ENCODE peak calls at places on chromosome 20, in five cellular contexts. E is endodermal cell, O is kidney epithelial cell, Y is NCI-H1105 treated with DMSO at 0.1 percent for 48 hours, T is choroid plexus epithelial cell. J is an unnamed sample.

GRCh38 chr20:63172726-63173125 is 43.2 kb downstream of the YTHDF1 start:
- DNase-seq in E (peak; percentile 76), O (no peak), Y (peak; percentile 17), T (no peak), J (no peak)

GRCh38 chr20:58617158-58617557 is 33.9 kb upstream of the STX16 start:
- DNase-seq in E (no peak), O (no peak), Y (no peak), T (no peak), J (no peak)

GRCh38 chr20:4134861-4135379 is 119.6 kb upstream of the RNF24 start:
- DNase-seq in E (peak; percentile 61), O (no peak), Y (no peak), T (no peak), J (peak; percentile 21)

GRCh38 chr20:44033344-44033743 is 118.7 kb downstream of the TOX2 start:
- DNase-seq in E (no peak), O (no peak), Y (no peak), T (peak; percentile 50), J (no peak)

GRCh38 chr20:20094410-20094809 is 42.1 kb downstream of the CFAP61 start:
- DNase-seq in E (no peak), O (no peak), Y (no peak), T (no peak), J (no peak)

GRCh38 chr20:50496773-50497375 is 13.3 kb upstream of the PTPN1 start:
- DNase-seq in E (no peak), O (no peak), Y (no peak), T (no peak), J (no peak)

GRCh38 chr20:46681032-46681854 is 8.0 kb downstream of the TP53RK start:
- DNase-seq in E (peak; percentile 93), O (no peak), Y (peak; percentile 63), T (peak; percentile 75), J (peak; percentile 54)

GRCh38 chr20:33192912-33193501 is 24.1 kb upstream of the BPIFA3 start:
- DNase-seq in E (peak; percentile 56), O (no peak), Y (no peak), T (no peak), J (no peak)

GRCh38 chr20:52313335-52313963 is 121.9 kb upstream of the ZFP64 start:
- DNase-seq in E (peak; percentile 70), O (peak; percentile 2), Y (peak; percentile 63), T (peak; percentile 59), J (no peak)

GRCh38 chr20:61254881-61255589 is 3.0 kb downstream of the CDH4 start:
- DNase-seq in E (no peak), O (peak; percentile 38), Y (no peak), T (peak; percentile 42), J (no peak)

GRCh38 chr20:12927489-12927888 is 81.3 kb upstream of the SPTLC3 start:
- DNase-seq in E (no peak), O (no peak), Y (no peak), T (peak; percentile 32), J (no peak)

GRCh38 chr20:17097603-17098002 is 129.2 kb upstream of the PCSK2 start:
- DNase-seq in E (no peak), O (no peak), Y (no peak), T (no peak), J (no peak)

GRCh38 chr20:17909745-17910345 is 58.7 kb downstream of the SNX5 start:
- DNase-seq in E (no peak), O (no peak), Y (no peak), T (peak; percentile 42), J (no peak)

GRCh38 chr20:62476074-62476838 is 461 bp upstream of the GATA5 start:
- DNase-seq in E (no peak), O (no peak), Y (peak; percentile 10), T (no peak), J (no peak)

GRCh38 chr20:31548823-31549512 is 34.7 kb downstream of the HM13 start:
- DNase-seq in E (no peak), O (no peak), Y (no peak), T (no peak), J (no peak)

GRCh38 chr20:16066571-16066970 is 506.7 kb downstream of the KIF16B start:
- DNase-seq in E (no peak), O (peak; percentile 21), Y (no peak), T (no peak), J (no peak)

GRCh38 chr20:46243707-46244628 is 64.3 kb downstream of the CDH22 start:
- DNase-seq in E (peak; percentile 57), O (no peak), Y (no peak), T (peak; percentile 5), J (no peak)

GRCh38 chr20:38275815-38276550 is 15.4 kb upstream of the KIAA1755 start:
- DNase-seq in E (no peak), O (no peak), Y (no peak), T (peak; percentile 87), J (no peak)

GRCh38 chr20:52890130-52890529 is 82.0 kb upstream of the TSHZ2 start:
- DNase-seq in E (no peak), O (no peak), Y (no peak), T (no peak), J (no peak)

GRCh38 chr20:36969478-36970186 is 18.1 kb upstream of the SAMHD1 start:
- DNase-seq in E (no peak), O (no peak), Y (no peak), T (peak; percentile 10), J (no peak)

GRCh38 chr20:20393207-20393606 is 25.3 kb downstream of the INSM1 start:
- DNase-seq in E (no peak), O (no peak), Y (no peak), T (peak; percentile 47), J (no peak)

GRCh38 chr20:15986690-15987089 is 586.6 kb downstream of the KIF16B start:
- DNase-seq in E (no peak), O (no peak), Y (no peak), T (no peak), J (no peak)

J was measured in head of caudate nucleus.